ENCODE peak calls at places on chromosomes 2 and 18, in five cellular contexts. T is CD8-positive, alpha-beta T cell; A is small intestine; I is Peyer's patch; Z is tibial nerve. U is an unnamed sample.

GRCh38 chr2:96205888-96206287 is 2.7 kb downstream of the STARD7 start:
- DNase-seq in T (no peak), A (peak; percentile 61), I (no peak), Z (no peak), U (no peak)

GRCh38 chr2:239806276-239806675 is 218.9 kb downstream of the NDUFA10 start:
- DNase-seq in T (no peak), A (no peak), I (peak; percentile 36), Z (no peak), U (no peak)

GRCh38 chr2:43406643-43407042 is 180.2 kb upstream of the ZFP36L2 start:
- DNase-seq in T (no peak), A (no peak), I (no peak), Z (no peak), U (no peak)

GRCh38 chr2:161237397-161238263 is 70.6 kb upstream of the PSMD14 start:
- DNase-seq in T (peak; percentile 54), A (peak; percentile 32), I (peak; percentile 70), Z (peak; percentile 26), U (no peak)

GRCh38 chr18:61466736-61467135 is 133.5 kb downstream of the CDH20 start:
- DNase-seq in T (no peak), A (no peak), I (no peak), Z (no peak), U (no peak)

GRCh38 chr2:200788129-200788718 is 23.5 kb upstream of the BZW1 start:
- DNase-seq in T (no peak), A (no peak), I (no peak), Z (no peak), U (no peak)

GRCh38 chr2:202037086-202037485 is 3.4 kb downstream of the FZD7 start:
- DNase-seq in T (no peak), A (no peak), I (no peak), Z (no peak), U (no peak)

GRCh38 chr18:24465491-24465890 is 5.1 kb downstream of the HRH4 start:
- DNase-seq in T (no peak), A (no peak), I (no peak), Z (no peak), U (no peak)

GRCh38 chr2:56018202-56018601 is 94.6 kb upstream of the EFEMP1 start:
- DNase-seq in T (no peak), A (no peak), I (no peak), Z (no peak), U (no peak)

GRCh38 chr18:74082476-74083070 is 65.1 kb downstream of the FBXO15 start:
- DNase-seq in T (peak; percentile 64), A (peak; percentile 62), I (peak; percentile 77), Z (no peak), U (no peak)

GRCh38 chr2:68594041-68594440 is 49.3 kb upstream of the PROKR1 start:
- DNase-seq in T (no peak), A (no peak), I (no peak), Z (no peak), U (no peak)

GRCh38 chr2:44277541-44277940 is 2.3 kb downstream of the SLC3A1 start:
- DNase-seq in T (no peak), A (peak; percentile 59), I (peak; percentile 53), Z (no peak), U (no peak)

GRCh38 chr2:231007159-231008045 is 11.5 kb downstream of the SPATA3 start:
- DNase-seq in T (no peak), A (no peak), I (no peak), Z (no peak), U (no peak)

GRCh38 chr2:183034806-183035205 is 3.5 kb downstream of the NCKAP1 start:
- DNase-seq in T (no peak), A (no peak), I (no peak), Z (no peak), U (no peak)

GRCh38 chr18:9017900-9018217 is 84.6 kb upstream of the NDUFV2 start:
- DNase-seq in T (no peak), A (no peak), I (no peak), Z (no peak), U (no peak)

GRCh38 chr18:31657823-31658669 is 26.3 kb downstream of the B4GALT6 start:
- DNase-seq in T (no peak), A (peak; percentile 39), I (no peak), Z (no peak), U (no peak)

GRCh38 chr18:48614005-48614404 is 75.2 kb downstream of the CTIF start:
- DNase-seq in T (no peak), A (no peak), I (no peak), Z (no peak), U (no peak)

GRCh38 chr2:208265371-208265806 is 666 bp upstream of the PIKFYVE start:
- DNase-seq in T (peak; percentile 55), A (no peak), I (peak; percentile 75), Z (no peak), U (no peak)

GRCh38 chr18:63997041-63997440 is 27.2 kb downstream of the SERPINB8 start:
- DNase-seq in T (no peak), A (peak; percentile 53), I (no peak), Z (no peak), U (no peak)

GRCh38 chr2:239857591-239857990 is 167.6 kb downstream of the NDUFA10 start:
- DNase-seq in T (no peak), A (no peak), I (peak; percentile 15), Z (no peak), U (no peak)

GRCh38 chr18:36066731-36067117 is 635 bp downstream of the RPRD1A start:
- DNase-seq in T (no peak), A (no peak), I (no peak), Z (no peak), U (no peak)

GRCh38 chr2:100038019-100038418 is 104.4 kb downstream of the AFF3 start:
- DNase-seq in T (no peak), A (no peak), I (no peak), Z (no peak), U (no peak)

GRCh38 chr2:72115361-72116080 is 32.1 kb downstream of the CYP26B1 start:
- DNase-seq in T (no peak), A (peak; percentile 29), I (no peak), Z (no peak), U (peak; percentile 55)

GRCh38 chr2:235105821-235106359 is 154.1 kb downstream of the SH3BP4 start:
- DNase-seq in T (no peak), A (peak; percentile 49), I (no peak), Z (no peak), U (no peak)

GRCh38 chr2:201965550-201965949 is 68.1 kb upstream of the FZD7 start:
- DNase-seq in T (no peak), A (no peak), I (no peak), Z (no peak), U (no peak)

GRCh38 chr2:18986046-18986445 is 372.4 kb downstream of the OSR1 start:
- DNase-seq in T (no peak), A (no peak), I (no peak), Z (no peak), U (no peak)

GRCh38 chr2:11864724-11865123 is 118.3 kb downstream of the LPIN1 start:
- DNase-seq in T (no peak), A (no peak), I (no peak), Z (no peak), U (no peak)

GRCh38 chr2:11862049-11862448 is 115.6 kb downstream of the LPIN1 start:
- DNase-seq in T (no peak), A (no peak), I (no peak), Z (no peak), U (no peak)

GRCh38 chr2:11863103-11863502 is 116.7 kb downstream of the LPIN1 start:
- DNase-seq in T (no peak), A (no peak), I (no peak), Z (no peak), U (no peak)

GRCh38 chr2:11865378-11865777 is 118.9 kb downstream of the LPIN1 start:
- DNase-seq in T (no peak), A (no peak), I (no peak), Z (no peak), U (no peak)

GRCh38 chr2:11863513-11864328 is 117.3 kb downstream of the LPIN1 start:
- DNase-seq in T (peak; percentile 69), A (peak; percentile 53), I (peak; percentile 87), Z (peak; percentile 78), U (peak; percentile 63)
- H3K4me1 ChIP-seq in T (peaks cover 3% of the 10 kb centered on the region), A (no peaks in the 10 kb centered on the region), I (no peaks in the 10 kb centered on the region), Z (no peaks in the 10 kb centered on the region), U (peaks cover 6% of the 10 kb centered on the region)

GRCh38 chr2:134668821-134669220 is 50.0 kb downstream of the TMEM163 start:
- DNase-seq in T (peak; percentile 86), A (peak; percentile 40), I (peak; percentile 81), Z (no peak), U (no peak)
- H3K4me1 ChIP-seq in T (peaks cover 60% of the 10 kb centered on the region), A (no peaks in the 10 kb centered on the region), I (no peaks in the 10 kb centered on the region), Z (no peaks in the 10 kb centered on the region), U (no peaks in the 10 kb centered on the region)

DNA sequence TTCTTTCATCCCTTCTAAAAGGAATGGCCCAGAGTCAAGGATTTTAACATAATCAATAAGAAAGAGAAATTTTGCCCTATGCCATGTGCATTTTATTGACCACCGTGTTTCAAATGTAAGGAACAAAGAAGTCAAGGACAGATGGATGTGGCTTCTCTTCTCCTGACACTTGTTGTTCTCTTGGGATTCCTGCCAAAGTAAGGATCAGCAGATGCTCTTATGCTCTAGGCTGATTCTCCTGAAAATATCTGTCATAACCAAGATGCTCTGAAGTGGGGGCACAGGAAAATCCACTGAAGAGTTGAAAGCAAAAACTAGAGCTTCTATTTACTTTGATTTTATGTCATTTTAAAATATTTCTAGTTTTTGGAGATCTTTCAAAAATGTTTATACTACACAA is 72.9 kb upstream of the SYT4 start:
- DNase-seq in T (no peak), A (no peak), I (no peak), Z (no peak), U (no peak)
- H3K4me1 ChIP-seq in T (no peaks in the 10 kb centered on the region), A (no peaks in the 10 kb centered on the region), I (no peaks in the 10 kb centered on the region), Z (no peaks in the 10 kb centered on the region), U (no peaks in the 10 kb centered on the region)

GRCh38 chr2:219252900-219253752 is at the start of gene TUBA4B:
- DNase-seq in T (peak; percentile 48), A (peak; percentile 45), I (peak; percentile 81), Z (no peak), U (peak; percentile 78)
- H3K4me1 ChIP-seq in T (peaks cover 45% of the 10 kb centered on the region), A (peaks cover 8% of the 10 kb centered on the region), I (peaks cover 35% of the 10 kb centered on the region), Z (no peaks in the 10 kb centered on the region), U (peaks cover 24% of the 10 kb centered on the region)

DNA sequence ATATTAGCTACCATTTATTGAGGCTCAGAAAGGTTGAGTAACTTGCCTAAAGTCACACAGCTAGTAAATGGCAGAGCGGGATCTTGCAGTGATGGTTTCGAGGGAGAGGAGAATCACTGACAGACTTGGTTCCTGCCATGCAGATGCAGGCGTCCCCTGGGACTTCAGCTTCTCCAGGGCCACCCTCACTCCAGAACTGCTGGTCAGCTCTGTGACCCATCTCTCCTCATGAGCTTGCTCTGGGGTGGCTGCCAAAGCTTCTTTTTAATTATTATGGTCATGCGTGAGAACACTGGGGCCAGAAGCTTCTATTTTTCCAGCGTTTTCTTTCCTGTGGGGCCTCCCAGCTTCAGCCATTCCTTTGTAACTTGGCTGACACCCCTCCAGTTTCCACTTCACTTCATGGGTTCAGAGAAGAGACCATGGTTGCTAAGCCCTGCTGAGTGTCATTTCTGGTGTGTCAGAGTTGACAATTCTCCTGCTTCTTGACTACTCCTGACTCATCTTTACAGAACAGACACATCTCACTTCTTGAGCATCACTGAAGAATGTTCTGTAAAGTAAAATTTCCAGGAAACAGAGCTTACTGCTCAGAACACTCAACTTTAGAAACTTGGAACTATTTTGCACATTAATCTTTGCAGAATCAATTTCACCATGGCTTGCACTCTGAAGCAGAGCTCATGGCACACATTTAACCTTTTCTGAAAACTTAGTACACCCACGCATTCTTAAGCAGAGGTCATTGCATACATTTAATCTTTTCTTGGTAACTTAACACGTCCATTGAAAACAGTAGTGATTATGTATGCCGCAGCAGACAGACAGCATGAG is 70.4 kb downstream of the IL1R2 start:
- DNase-seq in T (no peak), A (no peak), I (no peak), Z (no peak), U (no peak)
- H3K4me1 ChIP-seq in T (no peaks in the 10 kb centered on the region), A (peaks cover 4% of the 10 kb centered on the region), I (no peaks in the 10 kb centered on the region), Z (no peaks in the 10 kb centered on the region), U (peaks cover 29% of the 10 kb centered on the region)